ENCODE peak calls at places on chromosomes 7 and 10, in seven cellular contexts. D is pancreas, K is right cardiac atrium, L is mesendoderm, X is suprapubic skin, S is H7, G is AG09309. Q is an unnamed sample.

GRCh38 chr7:6628045-6628444 is 9.1 kb upstream of the ZNF316 start:
- DNase-seq in D (no peak), K (no peak), L (no peak), X (no peak), S (no peak), G (no peak), Q (no peak)

GRCh38 chr7:130473289-130473688 is 18.6 kb upstream of the MEST start:
- DNase-seq in D (no peak), K (no peak), L (no peak), X (no peak), S (no peak), G (no peak), Q (no peak)

GRCh38 chr7:102300643-102301211 is 14.1 kb downstream of the SH2B2 start:
- DNase-seq in D (peak), K (no peak), L (peak), X (no peak), S (peak), G (no peak), Q (no peak)

GRCh38 chr7:107486041-107486440 is 16.2 kb downstream of the GPR22 start:
- DNase-seq in D (no peak), K (no peak), L (no peak), X (no peak), S (no peak), G (no peak), Q (no peak)

GRCh38 chr10:49360271-49361177 is 35.4 kb downstream of the DRGX start:
- DNase-seq in D (no peak), K (peak), L (peak), X (no peak), S (no peak), G (no peak), Q (no peak)

GRCh38 chr7:2028733-2029132 is 204.0 kb downstream of the MAD1L1 start:
- DNase-seq in D (peak), K (no peak), L (no peak), X (peak), S (no peak), G (no peak), Q (peak)

GRCh38 chr7:99737726-99738125 is 2.7 kb upstream of the CYP3A7 start:
- DNase-seq in D (no peak), K (no peak), L (no peak), X (no peak), S (no peak), G (no peak), Q (no peak)

GRCh38 chr7:45888185-45888992 is at the start of gene IGFBP1:
- DNase-seq in D (peak), K (no peak), L (peak), X (no peak), S (peak), G (no peak), Q (no peak)

GRCh38 chr7:72409638-72410015 is 2.5 kb downstream of the CALN1 start:
- DNase-seq in D (no peak), K (no peak), L (no peak), X (no peak), S (no peak), G (no peak), Q (no peak)

GRCh38 chr10:126062132-126063032 is 166.0 kb downstream of the FANK1 start:
- DNase-seq in D (no peak), K (peak), L (peak), X (peak), S (no peak), G (peak), Q (peak)

DNA sequence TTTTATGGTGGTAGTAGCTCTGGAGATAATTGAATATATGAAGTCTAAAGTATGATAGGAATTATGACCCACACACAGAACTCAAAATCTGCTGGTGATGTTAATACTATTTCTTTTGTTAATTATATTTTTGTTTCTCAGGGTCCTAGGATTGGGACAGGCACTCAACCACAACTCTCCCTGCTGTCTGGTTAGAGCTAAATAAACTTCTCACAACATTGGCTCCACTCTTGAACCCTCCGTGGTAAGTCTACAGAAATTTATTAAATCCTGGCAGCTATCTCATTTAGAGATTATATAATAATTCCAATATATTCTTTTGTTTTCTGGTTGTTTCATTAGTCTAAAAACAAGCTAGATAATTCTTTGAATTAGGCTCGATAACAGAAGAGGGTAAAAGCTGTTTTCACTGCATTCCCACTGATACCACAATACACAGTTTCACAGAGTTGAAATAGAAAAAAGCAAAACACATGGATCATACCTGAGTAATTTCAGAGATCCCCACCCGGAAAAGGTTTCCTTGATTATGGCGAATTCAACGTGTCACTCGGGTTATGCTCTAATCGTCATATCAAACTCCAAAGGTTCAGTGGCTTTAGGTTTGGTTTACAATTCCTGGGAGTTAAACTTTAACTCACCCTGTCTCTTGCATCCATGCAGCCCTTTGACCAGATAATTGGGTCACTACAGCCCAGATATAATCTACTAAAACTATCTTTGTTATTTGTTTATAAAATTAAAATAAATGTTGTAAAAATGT is at the start of gene A1CF:
- DNase-seq in D (no peak), K (no peak), L (no peak), X (no peak), S (no peak), G (no peak), Q (no peak)
- H3K4me3 ChIP-seq in D (peak), K (no peak), L (no peak), X (no peak), S (no peak), G (no peak), Q (no peak)

DNA sequence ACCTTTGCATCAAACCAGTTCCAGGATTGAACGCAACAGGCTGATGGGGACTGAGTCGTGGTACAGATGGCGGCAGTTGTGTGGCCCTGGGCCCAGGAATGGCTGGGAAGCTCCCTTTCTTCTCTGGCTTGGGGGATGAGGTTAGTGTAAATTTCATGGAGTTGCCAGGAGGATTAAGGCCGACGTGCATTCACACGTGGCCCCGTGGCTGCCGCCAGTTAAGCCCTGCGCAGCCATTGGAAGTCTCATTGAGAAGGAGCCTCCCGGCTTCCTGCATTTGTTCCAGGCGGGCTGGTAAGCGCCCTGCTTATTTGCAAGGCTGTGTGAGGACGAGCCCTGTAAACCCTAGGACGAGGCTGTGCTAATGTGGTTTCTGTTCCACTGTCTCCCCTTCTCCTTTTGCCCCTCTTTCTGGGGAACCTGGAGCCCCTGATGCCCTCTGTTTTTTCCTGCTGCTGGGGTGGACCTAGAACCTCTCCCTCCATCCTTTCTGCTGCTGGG is 174.7 kb upstream of the TNRC18 start:
- DNase-seq in D (no peak), K (no peak), L (no peak), X (no peak), S (peak), G (no peak), Q (no peak)
- H3K4me3 ChIP-seq in D (no peak), K (no peak), L (no peak), X (peak), S (no peak), G (no peak), Q (no peak)

GRCh38 chr7:156733638-156734037 is 93.1 kb downstream of the RNF32 start:
- DNase-seq in D (no peak), K (no peak), L (no peak), X (no peak), S (no peak), G (no peak), Q (no peak)

GRCh38 chr7:156732091-156732621 is 91.6 kb downstream of the RNF32 start:
- DNase-seq in D (no peak), K (no peak), L (no peak), X (no peak), S (no peak), G (no peak), Q (no peak)

GRCh38 chr7:156725982-156726381 is 85.4 kb downstream of the RNF32 start:
- DNase-seq in D (no peak), K (no peak), L (no peak), X (no peak), S (no peak), G (no peak), Q (no peak)

GRCh38 chr7:156735861-156736260 is 95.3 kb downstream of the RNF32 start:
- DNase-seq in D (no peak), K (no peak), L (no peak), X (no peak), S (no peak), G (no peak), Q (no peak)

DNA sequence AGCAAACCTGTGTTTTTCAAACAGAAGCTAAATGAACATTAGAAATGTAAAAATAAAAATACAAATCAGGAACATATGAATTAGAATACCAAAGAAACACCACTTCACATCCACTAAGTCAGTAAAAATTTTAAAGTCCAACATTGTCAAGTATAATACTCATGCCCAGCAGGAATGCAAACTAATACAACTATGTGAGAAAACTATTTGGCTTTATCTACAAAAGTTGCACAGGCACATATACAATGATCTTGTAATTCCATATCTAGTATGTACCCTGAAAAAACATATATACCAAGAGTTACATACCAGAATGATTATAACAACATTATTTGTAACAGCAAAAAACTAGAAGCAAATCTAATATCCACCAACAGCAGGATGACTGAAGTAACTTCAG is 91.1 kb downstream of the RNF32 start:
- DNase-seq in D (no peak), K (no peak), L (no peak), X (no peak), S (no peak), G (no peak), Q (no peak)
- H3K4me3 ChIP-seq in D (no peak), K (no peak), L (no peak), X (no peak), S (no peak), G (no peak), Q (no peak)

GRCh38 chr7:155378959-155379871 is 78.7 kb upstream of the EN2 start:
- DNase-seq in D (no peak), K (no peak), L (no peak), X (no peak), S (no peak), G (no peak), Q (no peak)

GRCh38 chr7:155380221-155380861 is 77.6 kb upstream of the EN2 start:
- DNase-seq in D (peak), K (peak), L (peak), X (peak), S (peak), G (peak), Q (peak)

GRCh38 chr7:155378580-155378934 is 79.4 kb upstream of the EN2 start:
- DNase-seq in D (peak), K (no peak), L (no peak), X (no peak), S (no peak), G (no peak), Q (no peak)

GRCh38 chr7:155377071-155377836 is 79.6 kb downstream of the INSIG1 start:
- DNase-seq in D (peak), K (no peak), L (no peak), X (no peak), S (no peak), G (no peak), Q (no peak)

GRCh38 chr7:155377837-155378579 is 79.9 kb upstream of the EN2 start:
- DNase-seq in D (peak), K (peak), L (peak), X (no peak), S (peak), G (no peak), Q (no peak)
- H3K4me3 ChIP-seq in D (peak), K (peak), L (no peak), X (peak), S (no peak), G (peak), Q (peak)

GRCh38 chr7:13987395-13987794 is 2.1 kb downstream of the ETV1 start:
- DNase-seq in D (no peak), K (no peak), L (no peak), X (no peak), S (no peak), G (no peak), Q (no peak)

GRCh38 chr7:13988011-13988410 is 1.5 kb downstream of the ETV1 start:
- DNase-seq in D (no peak), K (no peak), L (peak), X (no peak), S (no peak), G (no peak), Q (no peak)

GRCh38 chr7:13989138-13989943 is at the start of gene ETV1:
- DNase-seq in D (peak), K (peak), L (peak), X (peak), S (peak), G (no peak), Q (peak)

GRCh38 chr7:13989944-13990295 is 454 bp upstream of the ETV1 start:
- DNase-seq in D (no peak), K (no peak), L (no peak), X (no peak), S (no peak), G (no peak), Q (no peak)

DNA sequence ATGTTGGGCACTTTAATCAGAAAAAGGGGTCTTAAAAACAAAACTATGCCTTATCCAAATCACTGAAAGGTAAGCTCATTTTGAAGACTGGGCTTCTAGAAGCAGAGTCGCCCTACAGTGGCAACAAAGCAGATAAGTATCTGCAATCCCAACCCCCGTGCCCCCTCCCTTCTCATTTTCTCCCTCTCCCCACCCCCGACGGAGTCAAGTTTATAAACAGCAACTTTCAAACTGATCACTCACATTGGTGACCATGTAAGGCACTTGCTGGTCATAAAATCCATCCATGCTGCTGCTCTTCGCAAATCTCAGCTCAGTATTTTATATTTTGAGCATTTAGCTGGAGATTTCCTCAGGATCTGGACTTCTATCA is 715 bp downstream of the ETV1 start:
- DNase-seq in D (no peak), K (no peak), L (peak), X (peak), S (peak), G (no peak), Q (no peak)
- H3K4me3 ChIP-seq in D (peak), K (peak), L (peak), X (peak), S (peak), G (peak), Q (peak)

DNA sequence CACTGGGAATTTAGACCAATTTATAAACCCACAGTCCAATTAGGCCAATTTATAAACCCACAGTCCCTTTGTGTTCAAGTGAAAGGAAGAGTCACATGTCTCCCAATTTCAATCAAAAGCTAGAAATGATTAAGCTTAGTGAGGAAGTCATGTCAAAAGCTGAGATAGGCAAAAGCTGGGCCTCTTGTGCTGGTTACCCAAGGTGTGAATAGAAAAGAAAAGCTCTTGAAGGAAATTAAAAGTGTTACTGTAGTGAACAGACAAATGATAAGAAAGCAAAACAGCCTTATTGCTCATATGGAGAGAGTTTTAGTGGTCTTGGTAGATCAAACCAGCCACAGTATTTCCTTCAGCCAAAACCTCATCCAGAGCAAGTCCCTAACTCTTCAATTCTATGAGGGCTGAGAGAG is 245.0 kb downstream of the HDAC9 start:
- DNase-seq in D (no peak), K (no peak), L (no peak), X (no peak), S (no peak), G (no peak), Q (no peak)
- H3K4me3 ChIP-seq in D (no peak), K (no peak), L (no peak), X (no peak), S (no peak), G (no peak), Q (no peak)

Q was measured in lower lobe of right lung.